ENCODE peak calls at places on chromosome 2, in eight cellular contexts. A is right atrium auricular region, I is GM20000, S is mesothelial cell of epicardium, K is GM13977, W is Peyer's patch, Y is GM23338, R is H1. O is an unnamed sample.

GRCh38 chr2:178730049-178730448 is 77.2 kb downstream of the TTN start:
- DNase-seq in A (no peak), I (no peak), S (no peak), K (no peak), W (no peak), Y (no peak), R (no peak), O (no peak)

GRCh38 chr2:192978317-192978874 is 783.7 kb upstream of the TMEFF2 start:
- DNase-seq in A (no peak), I (no peak), S (no peak), K (no peak), W (no peak), Y (no peak), R (no peak), O (no peak)

GRCh38 chr2:127932199-127932877 is 46.6 kb upstream of the AMMECR1L start:
- DNase-seq in A (no peak), I (no peak), S (no peak), K (no peak), W (no peak), Y (no peak), R (no peak), O (no peak)

GRCh38 chr2:202965810-202966454 is 48.7 kb upstream of the NBEAL1 start:
- DNase-seq in A (no peak), I (peak; percentile 28), S (no peak), K (peak; percentile 43), W (no peak), Y (peak; percentile 59), R (no peak), O (no peak)

GRCh38 chr2:102297891-102298290 is 13.5 kb upstream of the IL1RL1 start:
- DNase-seq in A (no peak), I (no peak), S (no peak), K (no peak), W (no peak), Y (no peak), R (no peak), O (no peak)

GRCh38 chr2:14297906-14298305 is 334.6 kb upstream of the LRATD1 start:
- DNase-seq in A (no peak), I (no peak), S (no peak), K (no peak), W (no peak), Y (no peak), R (no peak), O (no peak)

GRCh38 chr2:135164431-135164830 is 112.3 kb downstream of the RAB3GAP1 start:
- DNase-seq in A (no peak), I (no peak), S (no peak), K (no peak), W (no peak), Y (no peak), R (no peak), O (no peak)

GRCh38 chr2:231348173-231348572 is 47.3 kb upstream of the B3GNT7 start:
- DNase-seq in A (no peak), I (no peak), S (no peak), K (no peak), W (peak; percentile 28), Y (no peak), R (no peak), O (no peak)

GRCh38 chr2:47221039-47221438 is 65.9 kb upstream of the STPG4 start:
- DNase-seq in A (no peak), I (no peak), S (no peak), K (no peak), W (no peak), Y (no peak), R (no peak), O (no peak)

GRCh38 chr2:128986026-128986720 is 667.5 kb upstream of the HS6ST1 start:
- DNase-seq in A (no peak), I (no peak), S (no peak), K (no peak), W (no peak), Y (no peak), R (no peak), O (no peak)

GRCh38 chr2:151989378-151989777 is 109.5 kb downstream of the CACNB4 start:
- DNase-seq in A (no peak), I (no peak), S (no peak), K (no peak), W (no peak), Y (no peak), R (no peak), O (no peak)

GRCh38 chr2:12718662-12719399 is 2.1 kb downstream of the TRIB2 start:
- DNase-seq in A (no peak), I (no peak), S (no peak), K (no peak), W (no peak), Y (peak; percentile 75), R (no peak), O (no peak)

GRCh38 chr2:133787651-133788050 is 219.4 kb upstream of the NCKAP5 start:
- DNase-seq in A (no peak), I (no peak), S (no peak), K (no peak), W (no peak), Y (no peak), R (no peak), O (no peak)

GRCh38 chr2:128594953-128595677 is 276.4 kb upstream of the HS6ST1 start:
- DNase-seq in A (peak; percentile 42), I (no peak), S (no peak), K (no peak), W (peak; percentile 37), Y (no peak), R (no peak), O (no peak)

GRCh38 chr2:207219716-207220414 is 54.1 kb upstream of the KLF7 start:
- DNase-seq in A (no peak), I (no peak), S (no peak), K (no peak), W (no peak), Y (peak; percentile 21), R (no peak), O (no peak)

GRCh38 chr2:226985227-226985946 is 149.5 kb downstream of the RHBDD1 start:
- DNase-seq in A (no peak), I (peak; percentile 34), S (no peak), K (peak; percentile 38), W (peak; percentile 64), Y (peak; percentile 83), R (no peak), O (no peak)

DNA sequence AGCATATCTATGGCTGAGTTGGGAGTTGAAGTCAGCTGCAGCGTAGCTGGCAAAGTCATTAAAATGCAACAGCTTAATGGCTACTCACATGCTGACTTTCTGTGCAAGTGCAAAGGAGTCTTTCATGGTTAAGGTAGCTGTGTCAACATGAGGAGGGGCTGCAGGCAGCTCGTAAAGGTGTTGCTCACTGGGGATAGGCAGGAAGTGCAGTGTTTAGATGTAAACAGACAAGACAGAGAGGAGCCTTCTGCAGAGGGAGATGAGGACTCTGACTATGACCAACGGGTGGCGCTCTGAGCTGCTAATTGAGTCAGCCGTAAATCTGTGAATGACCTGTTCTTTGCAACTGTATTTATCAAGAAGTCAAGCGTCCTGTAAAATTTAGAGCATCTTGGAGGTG is 22.3 kb upstream of the CAVIN2 start:
- DNase-seq in A (no peak), I (no peak), S (no peak), K (peak; percentile 29), W (no peak), Y (peak; percentile 95), R (peak; percentile 75), O (no peak)
- TF ChIP-seq CTCF in A (peak; percentile 50), I (peak; percentile 46), S (no peak), K (peak; percentile 57), W (peak; percentile 27), Y (peak; percentile 93), R (peak; percentile 93), O (peak; percentile 57)

DNA sequence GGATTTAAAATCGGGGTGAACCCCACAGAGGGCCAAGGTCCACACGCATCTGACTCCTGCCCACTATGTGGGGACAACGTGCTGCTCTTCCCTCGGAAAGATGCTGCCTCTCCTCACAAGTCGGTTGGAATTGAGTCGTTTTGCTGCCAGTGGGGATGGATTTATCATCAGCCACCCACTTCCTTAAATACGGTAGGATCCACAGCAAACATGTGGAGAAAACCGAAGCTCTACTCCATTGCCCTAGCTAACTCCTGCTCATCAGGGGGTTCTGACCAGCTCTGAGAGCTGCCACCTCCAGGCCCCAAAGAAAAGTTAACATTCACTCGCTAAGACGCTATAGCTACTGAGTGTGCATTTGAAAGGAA is 80.9 kb downstream of the CHRNA1 start:
- DNase-seq in A (no peak), I (peak; percentile 73), S (no peak), K (peak; percentile 68), W (no peak), Y (peak; percentile 55), R (no peak), O (no peak)
- TF ChIP-seq CTCF in A (peak; percentile 23), I (no peak), S (no peak), K (no peak), W (no peak), Y (peak; percentile 34), R (no peak), O (peak; percentile 18)

GRCh38 chr2:175011505-175011904 is 6.3 kb upstream of the CHN1 start:
- DNase-seq in A (no peak), I (no peak), S (no peak), K (no peak), W (no peak), Y (no peak), R (no peak), O (no peak)

GRCh38 chr2:175008009-175008408 is 2.8 kb upstream of the CHN1 start:
- DNase-seq in A (no peak), I (no peak), S (no peak), K (no peak), W (no peak), Y (no peak), R (no peak), O (no peak)

GRCh38 chr2:175008801-175009495 is 3.8 kb upstream of the CHN1 start:
- DNase-seq in A (no peak), I (no peak), S (no peak), K (no peak), W (no peak), Y (no peak), R (no peak), O (no peak)

GRCh38 chr2:175010848-175011254 is 5.7 kb upstream of the CHN1 start:
- DNase-seq in A (no peak), I (no peak), S (no peak), K (no peak), W (no peak), Y (no peak), R (no peak), O (no peak)

DNA sequence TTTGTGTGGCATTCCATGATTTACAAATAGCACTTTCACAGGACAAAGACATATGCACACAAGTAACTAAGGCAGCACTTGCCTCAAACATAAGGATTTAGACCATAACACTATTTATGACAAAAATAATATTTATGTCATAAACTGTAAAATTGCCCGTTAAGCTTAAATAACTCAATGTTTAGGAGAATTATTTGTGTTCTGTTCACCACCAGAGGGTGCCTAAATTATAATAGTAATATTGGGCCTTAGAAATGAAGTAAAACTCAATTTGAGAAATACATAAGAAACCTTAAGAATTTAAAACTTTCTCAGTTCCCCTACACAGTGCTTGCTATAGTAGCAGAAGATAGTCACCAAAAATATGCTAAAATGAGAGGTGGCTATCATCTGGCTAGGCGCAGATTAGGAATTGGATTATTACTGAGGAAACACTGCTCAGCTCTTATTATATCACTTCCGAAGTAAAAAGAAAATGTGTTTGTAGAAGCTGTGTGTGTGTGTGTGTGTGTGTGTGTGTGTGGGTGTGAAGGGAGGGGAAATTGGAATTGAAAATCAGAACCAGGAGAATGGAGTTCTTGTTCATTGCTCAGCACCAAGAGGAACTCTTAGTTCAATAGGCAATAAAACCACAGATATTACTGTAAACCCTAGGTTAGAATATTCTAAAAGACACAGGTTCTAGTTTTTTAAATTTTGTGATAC is 4.9 kb upstream of the CHN1 start:
- DNase-seq in A (no peak), I (no peak), S (no peak), K (no peak), W (no peak), Y (no peak), R (no peak), O (no peak)
- TF ChIP-seq CTCF in A (no peak), I (no peak), S (no peak), K (no peak), W (no peak), Y (no peak), R (no peak), O (peak; percentile 23)

GRCh38 chr2:209113030-209113429 is 310.8 kb upstream of the MAP2 start:
- DNase-seq in A (no peak), I (no peak), S (no peak), K (no peak), W (no peak), Y (peak; percentile 53), R (no peak), O (no peak)
- TF ChIP-seq CTCF in A (no peak), I (no peak), S (no peak), K (no peak), W (no peak), Y (no peak), R (no peak), O (no peak)